ENCODE peak calls at places on chromosomes 6 and 20, in six cellular contexts. G is NCI-H1436; K is mesendoderm; O is activated naive CD8-positive, alpha-beta T cell treated with anti-CD3 and anti-CD28 coated beads, Interleukin-2, amount 50 U/mL, for 24 hours; E is hypothalamus; Z is activated CD4-positive, alpha-beta T cell treated with anti-CD3 and anti-CD28 coated beads for 24 hours. Y is an unnamed sample.

GRCh38 chr6:3231213-3232016 is 4.0 kb upstream of the TUBB2B start:
- DNase-seq in O (no peak), E (peak; percentile 59), K (peak; percentile 91), G (peak; percentile 78), Z (no peak), Y (peak; percentile 82)

GRCh38 chr6:39156763-39157162 is 41.8 kb upstream of the SAYSD1 start:
- DNase-seq in E (no peak), K (no peak), G (no peak), Z (no peak), O (no peak), Y (no peak)

GRCh38 chr20:2576317-2576727 is 39.9 kb downstream of the TMC2 start:
- DNase-seq in G (no peak), Z (no peak), O (no peak), K (no peak), E (no peak), Y (no peak)

GRCh38 chr20:18712116-18712515 is 101.5 kb upstream of the SCP2D1 start:
- DNase-seq in Z (no peak), K (no peak), E (no peak), G (no peak), O (no peak), Y (no peak)

GRCh38 chr6:84748331-84748730 is 16.1 kb downstream of the TBX18 start:
- DNase-seq in G (no peak), O (no peak), Z (no peak), K (no peak), E (no peak), Y (no peak)

GRCh38 chr20:44750081-44750805 is 4.6 kb downstream of the KCNK15 start:
- DNase-seq in O (no peak), G (no peak), K (no peak), E (no peak), Z (no peak), Y (no peak)

GRCh38 chr6:43942011-43942442 is 172.0 kb downstream of the VEGFA start:
- DNase-seq in G (peak; percentile 78), O (no peak), K (peak; percentile 75), Z (no peak), E (no peak), Y (peak; percentile 43)

GRCh38 chr6:134235937-134236751 is 81.8 kb downstream of the SGK1 start:
- DNase-seq in G (no peak), O (no peak), Z (no peak), K (no peak), E (no peak), Y (no peak)

GRCh38 chr6:143223895-143224294 is 163.2 kb downstream of the AIG1 start:
- DNase-seq in E (no peak), Z (no peak), K (peak; percentile 44), O (no peak), G (no peak), Y (no peak)

GRCh38 chr6:106082735-106083398 is 3.3 kb upstream of the PRDM1 start:
- DNase-seq in G (no peak), E (no peak), K (no peak), O (no peak), Z (no peak), Y (no peak)

GRCh38 chr6:14665827-14666724 is 548.5 kb downstream of the CD83 start:
- DNase-seq in Z (no peak), K (no peak), O (peak; percentile 54), E (no peak), G (no peak), Y (no peak)

Y was measured in posterior cingulate gyrus.